ENCODE peak calls at places on chromosomes 13 and 19, in four cellular contexts. X is kidney glomerular epithelial cell; M is stimulated activated naive CD8-positive, alpha-beta T cell treated with anti-CD3 and anti-CD28 coated beads, Interleukin-15, Interleukin-2, amounts not matched to agents 100 U/mL and 50 U/mL, for 24 hours; P is HTR-8/SVneo. J is an unnamed sample.

GRCh38 chr19:1655131-1655981 is 2.9 kb upstream of the TCF3 start:
- DNase-seq in X (no peak), M (no peak), P (no peak), J (no peak)

GRCh38 chr19:39951686-39952085 is 17.3 kb upstream of the FCGBP start:
- DNase-seq in X (peak), M (peak), P (peak), J (peak)

GRCh38 chr13:50809133-50810090 is 34.1 kb downstream of the DLEU7 start:
- DNase-seq in X (no peak), M (no peak), P (no peak), J (no peak)

GRCh38 chr19:3760871-3761361 is 576 bp downstream of the APBA3 start:
- DNase-seq in X (no peak), M (peak), P (no peak), J (no peak)

GRCh38 chr13:73765651-73766384 is 368.4 kb downstream of the KLF12 start:
- DNase-seq in X (peak), M (peak), P (no peak), J (peak)

GRCh38 chr13:111302045-111302722 is 18.3 kb upstream of the TEX29 start:
- DNase-seq in X (no peak), M (no peak), P (no peak), J (no peak)

GRCh38 chr19:43432866-43433673 is 18.4 kb downstream of the TEX101 start:
- DNase-seq in X (peak), M (peak), P (peak), J (peak)

GRCh38 chr13:27442071-27442647 is 8.2 kb downstream of the MTIF3 start:
- DNase-seq in X (peak), M (peak), P (no peak), J (peak)

GRCh38 chr13:109815651-109816050 is 29.3 kb upstream of the IRS2 start:
- DNase-seq in X (no peak), M (no peak), P (no peak), J (no peak)